ENCODE peak calls at places on chromosomes 11 and 22, in seven cellular contexts. K is HCT116, I is H1, P is GM12878, R is HepG2, X is K562, C is SK-N-SH. W is an unnamed sample.

GRCh38 chr11:108019870-108020540 is 11.3 kb downstream of the CUL5 start:
- DNase-seq in C (no peak), P (no peak), R (peak; percentile 8), I (no peak), K (no peak), X (peak; percentile 70), W (no peak)

GRCh38 chr22:31272522-31273446 is 19.5 kb downstream of the PIK3IP1 start:
- DNase-seq in C (peak; percentile 79), P (no peak), X (peak; percentile 43), R (peak; percentile 52), K (peak; percentile 32), I (no peak), W (peak; percentile 60)

GRCh38 chr22:36808611-36809344 is 8.1 kb downstream of the PVALB start:
- DNase-seq in K (no peak), X (no peak), I (no peak), R (no peak), P (no peak), C (no peak), W (peak; percentile 46)

GRCh38 chr22:35443790-35444684 is 44.1 kb downstream of the MCM5 start:
- DNase-seq in C (no peak), P (no peak), R (no peak), X (no peak), I (no peak), K (no peak), W (no peak)

GRCh38 chr11:15199693-15200092 is 85.0 kb downstream of the INSC start:
- DNase-seq in I (no peak), K (no peak), C (no peak), P (no peak), R (no peak), X (no peak), W (peak; percentile 14)

GRCh38 chr11:104731890-104732289 is 166.4 kb downstream of the CASP12 start:
- DNase-seq in R (no peak), X (no peak), K (no peak), P (no peak), I (no peak), C (no peak), W (no peak)

GRCh38 chr22:50691521-50691920 is 18.9 kb downstream of the SHANK3 start:
- DNase-seq in K (peak; percentile 29), X (no peak), C (no peak), R (peak; percentile 33), I (no peak), P (peak; percentile 13), W (peak; percentile 59)

GRCh38 chr11:60985991-60986915 is 14.8 kb downstream of the CD6 start:
- DNase-seq in I (no peak), C (no peak), R (no peak), P (no peak), K (no peak), X (no peak), W (no peak)

GRCh38 chr11:118607401-118608267 is at the start of gene PHLDB1:
- DNase-seq in I (no peak), C (peak; percentile 86), K (no peak), X (peak; percentile 79), P (no peak), R (peak; percentile 45), W (peak; percentile 75)

GRCh38 chr11:117766576-117766975 is 30.4 kb downstream of the DSCAML1 start:
- DNase-seq in X (no peak), I (no peak), P (no peak), K (no peak), R (no peak), C (no peak), W (no peak)

GRCh38 chr11:68328374-68329091 is 16.1 kb downstream of the LRP5 start:
- DNase-seq in C (peak; percentile 87), K (no peak), X (no peak), I (no peak), P (no peak), R (peak; percentile 86), W (no peak)

GRCh38 chr22:39231197-39231950 is 13.4 kb downstream of the PDGFB start:
- DNase-seq in I (no peak), C (no peak), X (no peak), K (no peak), R (no peak), P (no peak), W (no peak)

GRCh38 chr11:118341749-118342489 is 586 bp downstream of the CD3D start:
- DNase-seq in R (peak; percentile 32), X (no peak), C (no peak), K (no peak), I (no peak), P (no peak), W (peak; percentile 37)

GRCh38 chr11:126719740-126720139 is 280.8 kb downstream of the KIRREL3 start:
- DNase-seq in I (no peak), R (no peak), P (no peak), C (no peak), X (no peak), K (no peak), W (no peak)

GRCh38 chr22:37708580-37709444 is 12.0 kb downstream of the TRIOBP start:
- DNase-seq in K (no peak), P (no peak), I (no peak), C (no peak), R (no peak), X (no peak), W (no peak)

GRCh38 chr11:2447253-2447950 is 2.6 kb downstream of the KCNQ1 start:
- DNase-seq in P (no peak), K (no peak), C (no peak), X (no peak), R (no peak), I (no peak), W (no peak)

GRCh38 chr11:112635338-112635737 is 325.9 kb upstream of the NCAM1 start:
- DNase-seq in P (no peak), I (no peak), K (no peak), R (no peak), C (no peak), X (no peak), W (no peak)

GRCh38 chr11:19378814-19379213 is 138.1 kb upstream of the E2F8 start:
- DNase-seq in P (no peak), K (no peak), R (no peak), X (no peak), C (no peak), I (no peak), W (no peak)

GRCh38 chr11:62708423-62709261 is 1.2 kb downstream of the GNG3 start:
- DNase-seq in I (no peak), C (no peak), K (no peak), R (no peak), X (no peak), P (no peak), W (no peak)

GRCh38 chr11:8318536-8318935 is 54.9 kb upstream of the LMO1 start:
- DNase-seq in K (no peak), C (no peak), X (peak; percentile 47), R (no peak), P (no peak), I (no peak), W (no peak)

GRCh38 chr11:92790376-92790775 is 179.1 kb upstream of the MTNR1B start:
- DNase-seq in X (no peak), K (no peak), R (no peak), C (no peak), I (no peak), P (no peak), W (no peak)

GRCh38 chr11:96680515-96680914 is 290.7 kb downstream of the JRKL start:
- DNase-seq in I (no peak), X (no peak), K (no peak), C (no peak), P (no peak), R (no peak), W (no peak)

GRCh38 chr11:110855246-110855645 is 143.0 kb upstream of the ARHGAP20 start:
- DNase-seq in K (no peak), P (no peak), R (no peak), I (no peak), X (no peak), C (no peak), W (no peak)

GRCh38 chr11:914747-915493 is 4.3 kb upstream of the CHID1 start:
- DNase-seq in P (no peak), C (no peak), R (peak; percentile 68), I (no peak), K (no peak), X (no peak), W (no peak)
- TF ChIP-seq JUND in P (no peak), C (no peak), R (no peak), I (no peak), K (no peak), X (no peak), W (no peak)

DNA sequence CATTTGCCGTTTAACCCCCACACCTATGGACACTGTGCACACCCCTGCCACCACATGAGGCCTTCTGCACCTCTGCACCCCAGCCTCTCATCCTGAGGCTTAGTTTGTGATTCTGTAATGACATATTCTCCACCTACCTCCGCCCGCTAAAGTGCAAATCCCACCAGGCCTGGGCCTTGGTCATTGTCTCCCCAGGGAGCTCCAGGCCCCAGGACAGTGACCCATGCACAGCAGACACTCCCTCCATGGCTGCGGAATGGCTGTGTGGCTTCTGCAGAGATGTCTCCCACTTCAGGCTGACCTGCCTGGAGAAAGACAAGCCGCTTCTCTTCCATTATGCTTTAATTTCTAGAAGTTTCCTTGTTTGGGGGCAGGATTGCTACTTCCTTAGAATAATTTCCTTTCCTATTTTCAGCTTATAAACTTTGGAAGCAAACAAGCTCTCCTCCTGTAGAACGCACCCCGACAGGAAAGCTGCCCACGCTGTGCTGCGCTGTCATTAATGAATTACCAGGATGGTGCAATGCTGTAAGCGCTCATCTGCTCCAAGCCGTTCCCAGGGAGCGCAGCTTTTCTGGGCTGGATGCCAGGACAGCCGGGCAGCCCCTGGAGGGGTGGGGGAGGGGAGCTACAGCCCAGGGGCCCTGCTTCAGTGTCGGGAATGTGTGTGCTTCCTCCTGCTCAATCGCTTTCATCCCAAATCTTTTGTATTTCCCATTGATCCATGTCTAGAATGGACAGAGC is 618.0 kb downstream of the BRD1 start:
- DNase-seq in P (no peak), C (peak; percentile 54), X (no peak), R (peak; percentile 78), I (no peak), K (no peak), W (no peak)
- TF ChIP-seq JUND in P (no peak), C (no peak), X (no peak), R (no peak), I (no peak), K (no peak), W (no peak)

GRCh38 chr11:9808943-9809342 is 145.1 kb downstream of the SWAP70 start:
- DNase-seq in C (no peak), K (peak; percentile 21), X (no peak), R (peak; percentile 28), I (no peak), P (no peak), W (peak; percentile 10)
- TF ChIP-seq JUND in C (no peak), K (no peak), X (no peak), R (no peak), I (no peak), P (no peak), W (no peak)

GRCh38 chr11:7251487-7251835 is 243 bp upstream of the SYT9 start:
- DNase-seq in I (no peak), C (no peak), K (no peak), R (no peak), P (no peak), X (no peak), W (no peak)
- TF ChIP-seq JUND in I (no peak), C (no peak), K (no peak), R (no peak), P (no peak), X (no peak), W (no peak)

GRCh38 chr22:42493393-42493792 is 26.2 kb downstream of the RRP7A start:
- DNase-seq in X (no peak), I (no peak), K (no peak), P (no peak), C (no peak), R (no peak), W (no peak)
- TF ChIP-seq JUND in X (no peak), I (no peak), K (no peak), P (no peak), C (no peak), R (no peak), W (no peak)